ENCODE peak calls at places on chromosomes 11 and 22, in eight cellular contexts. One of them, this sample, is unnamed.

GRCh38 chr11:62409831-62410230 is 9.0 kb upstream of the SCGB1A1 start:
- DNase-seq in NCI-H146: no peak
- DNase-seq in cardiac muscle cell: no peak
- DNase-seq in ELR: no peak
- DNase-seq in globus pallidus: no peak
- DNase-seq in stimulated activated CD8-positive, alpha-beta memory T cell treated with anti-CD3 and anti-CD28 coated beads, Interleukin-2, amount 100 ng/mL, for 1 hour: no peak
- DNase-seq in AG10803: no peak
- DNase-seq in AG08395: no peak
- DNase-seq in this sample: no peak

GRCh38 chr22:42379961-42380537 is 52.2 kb downstream of the NFAM1 start:
- DNase-seq in NCI-H146: peak
- DNase-seq in cardiac muscle cell: no peak
- DNase-seq in ELR: no peak
- DNase-seq in globus pallidus: no peak
- DNase-seq in stimulated activated CD8-positive, alpha-beta memory T cell treated with anti-CD3 and anti-CD28 coated beads, Interleukin-2, amount 100 ng/mL, for 1 hour: no peak
- DNase-seq in AG10803: no peak
- DNase-seq in AG08395: no peak
- DNase-seq in this sample: no peak

GRCh38 chr11:14676068-14676467 is 32.5 kb downstream of the PDE3B start:
- DNase-seq in NCI-H146: no peak
- DNase-seq in cardiac muscle cell: no peak
- DNase-seq in ELR: no peak
- DNase-seq in globus pallidus: no peak
- DNase-seq in stimulated activated CD8-positive, alpha-beta memory T cell treated with anti-CD3 and anti-CD28 coated beads, Interleukin-2, amount 100 ng/mL, for 1 hour: no peak
- DNase-seq in AG10803: no peak
- DNase-seq in AG08395: no peak
- DNase-seq in this sample: no peak

GRCh38 chr11:133355095-133355494 is 177.2 kb downstream of the OPCML start:
- DNase-seq in NCI-H146: no peak
- DNase-seq in cardiac muscle cell: no peak
- DNase-seq in ELR: no peak
- DNase-seq in globus pallidus: no peak
- DNase-seq in stimulated activated CD8-positive, alpha-beta memory T cell treated with anti-CD3 and anti-CD28 coated beads, Interleukin-2, amount 100 ng/mL, for 1 hour: no peak
- DNase-seq in AG10803: no peak
- DNase-seq in AG08395: no peak
- DNase-seq in this sample: no peak

GRCh38 chr22:39283312-39284141 is 35.9 kb downstream of the RPL3 start:
- DNase-seq in NCI-H146: no peak
- DNase-seq in cardiac muscle cell: peak
- DNase-seq in ELR: peak
- DNase-seq in globus pallidus: peak
- DNase-seq in stimulated activated CD8-positive, alpha-beta memory T cell treated with anti-CD3 and anti-CD28 coated beads, Interleukin-2, amount 100 ng/mL, for 1 hour: no peak
- DNase-seq in AG10803: no peak
- DNase-seq in AG08395: no peak
- DNase-seq in this sample: peak

GRCh38 chr11:96241351-96241841 is 101.6 kb downstream of the MAML2 start:
- DNase-seq in NCI-H146: no peak
- DNase-seq in cardiac muscle cell: no peak
- DNase-seq in ELR: no peak
- DNase-seq in globus pallidus: no peak
- DNase-seq in stimulated activated CD8-positive, alpha-beta memory T cell treated with anti-CD3 and anti-CD28 coated beads, Interleukin-2, amount 100 ng/mL, for 1 hour: no peak
- DNase-seq in AG10803: no peak
- DNase-seq in AG08395: no peak
- DNase-seq in this sample: no peak

GRCh38 chr22:35539910-35540599 is 576 bp upstream of the RASD2 start:
- DNase-seq in NCI-H146: peak
- DNase-seq in cardiac muscle cell: peak
- DNase-seq in ELR: peak
- DNase-seq in globus pallidus: peak
- DNase-seq in stimulated activated CD8-positive, alpha-beta memory T cell treated with anti-CD3 and anti-CD28 coated beads, Interleukin-2, amount 100 ng/mL, for 1 hour: peak
- DNase-seq in AG10803: peak
- DNase-seq in AG08395: peak
- DNase-seq in this sample: no peak

GRCh38 chr22:38205261-38206128 is 3.7 kb downstream of the MAFF start:
- DNase-seq in NCI-H146: no peak
- DNase-seq in cardiac muscle cell: peak
- DNase-seq in ELR: peak
- DNase-seq in globus pallidus: peak
- DNase-seq in stimulated activated CD8-positive, alpha-beta memory T cell treated with anti-CD3 and anti-CD28 coated beads, Interleukin-2, amount 100 ng/mL, for 1 hour: no peak
- DNase-seq in AG10803: peak
- DNase-seq in AG08395: peak
- DNase-seq in this sample: no peak

GRCh38 chr11:109298865-109299264 is 123.1 kb upstream of the C11orf87 start:
- DNase-seq in NCI-H146: no peak
- DNase-seq in cardiac muscle cell: no peak
- DNase-seq in ELR: no peak
- DNase-seq in globus pallidus: no peak
- DNase-seq in stimulated activated CD8-positive, alpha-beta memory T cell treated with anti-CD3 and anti-CD28 coated beads, Interleukin-2, amount 100 ng/mL, for 1 hour: no peak
- DNase-seq in AG10803: peak
- DNase-seq in AG08395: peak
- DNase-seq in this sample: no peak

GRCh38 chr11:108983621-108984020 is 318.8 kb downstream of the DDX10 start:
- DNase-seq in NCI-H146: no peak
- DNase-seq in cardiac muscle cell: no peak
- DNase-seq in ELR: peak
- DNase-seq in globus pallidus: no peak
- DNase-seq in stimulated activated CD8-positive, alpha-beta memory T cell treated with anti-CD3 and anti-CD28 coated beads, Interleukin-2, amount 100 ng/mL, for 1 hour: no peak
- DNase-seq in AG10803: peak
- DNase-seq in AG08395: no peak
- DNase-seq in this sample: no peak

This sample was measured in ELF-1.